ENCODE peak calls at places on chromosome X, in ten cellular contexts. L is CD4-positive, CD25-positive, alpha-beta regulatory T cell; H is fibroblast of lung; Z is GM23338; E is HFF-Myc; I is choroid plexus epithelial cell; D is CD8-positive, alpha-beta T cell; M is kidney epithelial cell; A is astrocyte of the cerebellum; O is PC-3. U is an unnamed sample.

GRCh38 chrX:45295587-45295986 is 94.9 kb upstream of the DIPK2B start:
- DNase-seq in O (peak), L (no peak), D (no peak), I (peak), H (peak), M (peak), Z (no peak), A (peak), E (peak), U (peak)

GRCh38 chrX:141897690-141898089 is 6.0 kb upstream of the MAGEC1 start:
- DNase-seq in L (no peak), A (no peak), E (no peak), O (no peak), Z (no peak), M (no peak), D (no peak), I (no peak), H (no peak), U (no peak)

GRCh38 chrX:100662791-100663190 is 18.8 kb downstream of the SRPX2 start:
- DNase-seq in D (no peak), A (no peak), H (peak), L (no peak), Z (no peak), O (no peak), M (no peak), E (no peak), I (peak), U (no peak)

GRCh38 chrX:54492340-54492739 is 3.7 kb downstream of the FGD1 start:
- DNase-seq in A (no peak), H (peak), I (peak), L (no peak), D (no peak), Z (no peak), E (no peak), M (no peak), O (peak), U (no peak)

GRCh38 chrX:54181196-54181953 is 1.7 kb downstream of the FAM120C start:
- DNase-seq in E (no peak), Z (no peak), D (no peak), A (peak), L (no peak), O (peak), H (peak), I (peak), M (no peak), U (peak)

GRCh38 chrX:119004920-119005524 is 30.6 kb downstream of the LONRF3 start:
- DNase-seq in L (peak), A (peak), Z (peak), D (peak), M (no peak), H (peak), I (peak), O (peak), E (peak), U (no peak)

GRCh38 chrX:152861116-152861515 is 30.3 kb downstream of the NSDHL start:
- DNase-seq in H (peak), I (peak), A (no peak), O (peak), Z (no peak), D (no peak), M (peak), E (no peak), L (no peak), U (no peak)

GRCh38 chrX:134158821-134159512 is 78.0 kb upstream of the CCDC160 start:
- DNase-seq in D (no peak), I (no peak), O (no peak), A (peak), H (no peak), Z (no peak), L (no peak), E (no peak), M (no peak), U (no peak)

GRCh38 chrX:107827137-107827831 is 1.6 kb downstream of the MID2 start:
- DNase-seq in E (no peak), L (no peak), M (no peak), A (no peak), I (no peak), Z (no peak), D (no peak), H (no peak), O (no peak), U (no peak)

DNA sequence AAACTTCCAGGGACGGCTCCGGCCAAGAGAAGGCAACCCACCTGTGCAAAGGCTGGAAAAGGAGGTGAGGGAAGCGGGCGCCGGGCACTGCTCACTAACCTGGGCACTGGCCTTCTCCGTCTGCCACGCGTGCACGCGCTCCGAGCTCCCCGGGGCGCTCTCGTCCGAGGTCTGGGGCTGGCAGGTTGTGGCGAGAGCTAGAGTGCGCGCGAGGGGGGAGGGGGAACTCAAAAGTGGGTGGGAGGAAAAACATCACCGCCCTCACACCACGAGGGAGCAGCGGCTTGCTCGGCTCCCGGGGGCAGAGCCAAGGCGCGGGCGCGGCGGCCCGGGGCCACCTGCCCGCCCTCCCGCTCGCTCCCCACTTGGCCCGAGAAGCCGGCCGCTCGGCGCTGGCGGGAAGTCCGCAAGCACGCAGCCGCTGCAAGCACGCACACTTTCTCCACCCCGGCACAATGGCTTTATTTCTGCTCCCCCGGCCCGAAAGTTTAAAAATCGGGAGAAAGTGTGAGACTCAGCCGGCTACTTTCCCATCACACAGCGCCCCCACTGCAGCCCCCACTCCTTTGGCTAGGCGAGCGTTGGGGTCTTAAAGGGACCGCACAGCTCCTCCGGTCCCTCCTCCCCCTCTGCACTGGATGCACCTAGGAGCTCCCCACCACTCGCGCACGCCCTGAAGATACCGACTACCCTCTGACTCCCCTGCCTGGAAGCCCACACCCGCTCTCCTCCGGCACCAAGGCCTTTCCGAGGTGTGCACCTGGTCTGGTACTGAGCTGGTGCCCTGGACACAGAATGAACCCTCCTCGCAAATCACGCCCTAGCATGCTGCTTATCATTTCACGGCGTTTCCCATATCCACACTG is at the start of gene CHRDL1:
- DNase-seq in L (no peak), M (no peak), Z (peak), A (no peak), O (no peak), I (no peak), E (no peak), H (peak), D (no peak), U (no peak)
- H3K4me3 ChIP-seq in L (no peak), M (peak), Z (peak), A (peak), O (no peak), I (no peak), E (peak), H (peak), D (no peak), U (peak)

GRCh38 chrX:139932077-139932900 is 564 bp downstream of the ATP11C start:
- DNase-seq in E (no peak), D (peak), Z (peak), O (peak), M (no peak), L (peak), I (peak), A (no peak), H (peak), U (no peak)

GRCh38 chrX:139931646-139932076 is 1.2 kb downstream of the ATP11C start:
- DNase-seq in H (no peak), O (no peak), M (no peak), I (peak), D (no peak), E (no peak), L (no peak), A (no peak), Z (no peak), U (no peak)

GRCh38 chrX:139930923-139931645 is 1.8 kb downstream of the ATP11C start:
- DNase-seq in I (peak), E (no peak), A (no peak), H (no peak), L (peak), O (peak), D (no peak), Z (peak), M (no peak), U (no peak)

GRCh38 chrX:139932901-139933796 is at the start of gene ATP11C:
- DNase-seq in O (peak), H (peak), Z (peak), D (peak), M (peak), L (peak), E (peak), I (peak), A (peak), U (peak)

DNA sequence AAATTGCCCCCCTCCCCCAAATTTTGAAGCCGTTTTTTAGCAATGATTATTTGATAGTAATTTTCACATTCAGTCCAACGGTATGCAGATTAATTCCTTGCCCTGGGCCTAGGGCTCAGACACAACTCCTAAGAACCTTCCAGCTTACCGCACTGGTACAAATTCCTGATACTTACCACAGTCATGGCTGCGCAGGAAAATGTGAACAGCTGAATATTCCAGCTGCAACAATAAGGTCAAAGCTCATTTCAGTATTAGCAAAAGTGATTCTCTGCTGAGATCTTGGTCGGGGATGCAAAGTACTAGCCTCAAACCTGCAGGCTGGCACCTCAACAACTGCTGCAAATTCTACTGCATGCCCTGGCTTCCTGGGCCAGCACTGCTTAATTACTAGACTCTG is 3.0 kb downstream of the ATP11C start:
- DNase-seq in M (no peak), L (no peak), I (no peak), E (no peak), D (no peak), A (no peak), Z (no peak), H (no peak), O (no peak), U (no peak)
- H3K4me3 ChIP-seq in M (no peak), L (no peak), I (no peak), E (peak), D (no peak), A (no peak), Z (peak), H (no peak), O (peak), U (no peak)

GRCh38 chrX:37785569-37785968 is 5.7 kb downstream of the CYBB start:
- DNase-seq in A (no peak), Z (no peak), O (peak), L (no peak), D (no peak), M (no peak), I (no peak), H (no peak), E (no peak), U (no peak)

GRCh38 chrX:37783284-37783683 is 3.4 kb downstream of the CYBB start:
- DNase-seq in H (no peak), O (no peak), I (no peak), L (no peak), M (no peak), D (no peak), E (no peak), Z (no peak), A (no peak), U (no peak)

GRCh38 chrX:37779857-37780256 is at the start of gene CYBB:
- DNase-seq in O (no peak), D (no peak), M (no peak), L (no peak), E (no peak), A (no peak), I (no peak), Z (no peak), H (no peak), U (no peak)

GRCh38 chrX:37776987-37777325 is 2.9 kb upstream of the CYBB start:
- DNase-seq in L (no peak), A (no peak), E (no peak), I (no peak), D (no peak), H (no peak), M (no peak), O (no peak), Z (no peak), U (no peak)

GRCh38 chrX:37781808-37782207 is 1.9 kb downstream of the CYBB start:
- DNase-seq in Z (no peak), D (no peak), H (no peak), E (no peak), A (no peak), I (no peak), M (no peak), L (no peak), O (no peak), U (no peak)
- H3K4me3 ChIP-seq in Z (no peak), D (no peak), H (no peak), E (no peak), A (no peak), I (no peak), M (no peak), L (no peak), O (no peak), U (no peak)

GRCh38 chrX:74536142-74537010 is 78.0 kb downstream of the RLIM start:
- DNase-seq in I (peak), M (no peak), O (peak), D (no peak), H (peak), Z (peak), L (peak), E (no peak), A (peak), U (peak)
- H3K4me3 ChIP-seq in I (peak), M (peak), O (peak), D (peak), H (peak), Z (peak), L (peak), E (peak), A (peak), U (peak)

GRCh38 chrX:131779313-131779712 is 235.4 kb downstream of the OR13H1 start:
- DNase-seq in O (no peak), H (no peak), Z (no peak), L (no peak), M (no peak), D (no peak), E (no peak), I (no peak), A (no peak), U (no peak)
- H3K4me3 ChIP-seq in O (no peak), H (no peak), Z (no peak), L (no peak), M (no peak), D (no peak), E (no peak), I (no peak), A (no peak), U (no peak)

DNA sequence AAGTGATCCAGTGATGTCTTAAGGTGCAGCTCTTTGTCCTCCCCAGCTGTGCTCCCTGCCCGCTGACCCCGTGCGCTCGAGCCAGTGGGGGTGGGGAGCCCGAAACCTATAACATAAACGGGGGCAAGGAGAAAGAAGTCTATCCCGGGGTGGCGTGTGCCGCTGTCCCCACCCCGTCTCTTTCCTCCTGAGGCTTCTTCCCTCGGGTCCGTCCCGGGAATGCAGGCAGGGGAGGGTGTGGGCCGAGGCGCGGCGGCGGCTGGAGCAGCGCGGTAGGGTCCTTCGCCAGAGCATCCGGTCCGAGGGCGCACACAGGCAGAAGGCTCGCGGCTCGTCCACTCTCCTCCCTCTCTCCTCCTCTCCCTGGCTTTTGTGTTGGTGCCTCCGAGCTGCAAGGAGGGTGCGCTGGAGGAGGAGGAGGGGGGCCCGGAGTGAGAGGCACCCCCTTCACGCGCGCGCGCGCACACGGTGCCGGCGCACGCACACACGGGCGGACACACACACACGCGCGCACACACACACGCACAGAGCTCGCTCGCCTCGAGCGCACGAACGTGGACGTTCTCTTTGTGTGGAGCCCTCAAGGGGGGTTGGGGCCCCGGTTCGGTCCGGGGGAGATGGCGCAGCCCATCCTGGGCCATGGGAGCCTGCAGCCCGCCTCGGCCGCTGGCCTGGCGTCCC is at the start of gene RAB33A:
- DNase-seq in E (no peak), Z (peak), L (peak), O (no peak), I (peak), M (no peak), A (no peak), D (peak), H (peak), U (no peak)
- H3K4me3 ChIP-seq in E (peak), Z (peak), L (peak), O (peak), I (peak), M (peak), A (peak), D (peak), H (peak), U (peak)

DNA sequence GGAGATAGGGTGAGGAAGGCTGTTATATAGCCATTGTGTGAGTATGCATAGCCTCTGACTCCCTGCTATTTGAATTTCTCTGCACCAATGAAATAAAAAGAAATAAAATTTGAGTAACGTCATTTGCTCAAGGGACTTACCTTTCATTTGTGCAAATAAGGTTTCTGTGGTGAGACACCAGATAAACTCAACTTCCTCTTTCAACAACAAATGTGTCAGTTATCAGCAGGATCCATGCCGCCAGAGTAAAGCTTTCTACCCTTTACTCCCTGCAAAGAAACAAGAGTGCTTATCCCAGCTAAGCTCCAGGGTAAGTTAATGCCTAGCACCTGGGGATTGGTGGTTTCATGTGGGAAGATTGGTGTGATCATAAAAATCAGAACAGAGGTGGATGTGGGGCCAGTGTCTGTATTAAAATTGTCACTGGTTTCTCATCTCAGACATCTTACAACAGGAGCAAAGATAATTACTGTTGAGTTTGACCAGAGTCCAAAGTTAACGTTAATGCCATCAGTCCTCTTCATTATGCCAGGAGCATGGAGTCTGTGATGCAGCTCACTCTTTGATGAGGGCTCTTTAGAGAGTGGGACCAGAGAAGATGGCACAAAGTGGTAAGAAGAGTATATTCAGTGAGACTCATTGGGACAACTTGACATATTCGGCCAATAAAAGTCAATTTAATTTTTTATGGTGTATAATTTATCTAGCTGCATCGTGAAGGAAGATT is at the start of gene P2RY10:
- DNase-seq in I (no peak), M (no peak), D (peak), Z (no peak), O (no peak), E (no peak), A (no peak), L (peak), H (no peak), U (no peak)
- H3K4me3 ChIP-seq in I (no peak), M (no peak), D (peak), Z (no peak), O (no peak), E (no peak), A (no peak), L (peak), H (no peak), U (no peak)

GRCh38 chrX:6279277-6279909 is 50.7 kb upstream of the NLGN4X start:
- DNase-seq in O (no peak), M (no peak), A (no peak), H (no peak), D (no peak), I (no peak), E (no peak), L (no peak), Z (peak), U (no peak)
- H3K4me3 ChIP-seq in O (no peak), M (no peak), A (no peak), H (no peak), D (no peak), I (no peak), E (no peak), L (no peak), Z (peak), U (no peak)

GRCh38 chrX:91435465-91435864 is 826 bp downstream of the PABPC5 start:
- DNase-seq in E (no peak), A (no peak), Z (peak), L (no peak), D (no peak), M (no peak), I (no peak), H (peak), O (no peak), U (no peak)
- H3K4me3 ChIP-seq in E (no peak), A (peak), Z (peak), L (no peak), D (no peak), M (peak), I (peak), H (peak), O (peak), U (peak)

U was measured in skeletal muscle cell.